ENCODE peak calls at places on chromosome 14, in eight cellular contexts. D is effector memory CD4-positive, alpha-beta T cell; R is body of pancreas; N is endodermal cell; J is kidney epithelial cell; W is stomach; E is brain microvascular endothelial cell; O is NT2/D1. C is an unnamed sample.

GRCh38 chr14:24337144-24337823 is 2.4 kb upstream of the ADCY4 start:
- DNase-seq in D (no peak), R (no peak), N (peak; percentile 38), J (no peak), W (no peak), E (no peak), O (no peak), C (no peak)

GRCh38 chr14:100905166-100905565 is 1.6 kb upstream of the RTL1 start:
- DNase-seq in D (no peak), R (no peak), N (peak; percentile 36), J (no peak), W (no peak), E (no peak), O (no peak), C (no peak)

GRCh38 chr14:87063181-87063580 is 929.8 kb downstream of the GALC start:
- DNase-seq in D (no peak), R (no peak), N (no peak), J (no peak), W (no peak), E (no peak), O (no peak), C (no peak)

GRCh38 chr14:95935228-95935822 is 58.7 kb downstream of the TUNAR start:
- DNase-seq in D (no peak), R (peak; percentile 27), N (peak; percentile 78), J (no peak), W (no peak), E (peak; percentile 9), O (no peak), C (no peak)

GRCh38 chr14:79728331-79728730 is 483.0 kb downstream of the DIO2 start:
- DNase-seq in D (no peak), R (no peak), N (no peak), J (no peak), W (no peak), E (no peak), O (no peak), C (no peak)

GRCh38 chr14:89881839-89882238 is 72.7 kb downstream of the EFCAB11 start:
- DNase-seq in D (no peak), R (no peak), N (no peak), J (no peak), W (no peak), E (no peak), O (no peak), C (no peak)

GRCh38 chr14:102493096-102493495 is 16.5 kb downstream of the ANKRD9 start:
- DNase-seq in D (no peak), R (no peak), N (peak; percentile 42), J (no peak), W (no peak), E (no peak), O (no peak), C (no peak)

GRCh38 chr14:82239205-82239604 is 705.6 kb upstream of the SEL1L start:
- DNase-seq in D (no peak), R (no peak), N (no peak), J (no peak), W (no peak), E (no peak), O (no peak), C (no peak)

GRCh38 chr14:75667099-75667498 is 6.1 kb downstream of the TTLL5 start:
- DNase-seq in D (no peak), R (no peak), N (no peak), J (no peak), W (no peak), E (no peak), O (no peak), C (no peak)

GRCh38 chr14:90757452-90757851 is 58.8 kb downstream of the TTC7B start:
- DNase-seq in D (no peak), R (no peak), N (no peak), J (no peak), W (peak; percentile 22), E (no peak), O (no peak), C (peak; percentile 3)

GRCh38 chr14:90661881-90662280 is 154.3 kb downstream of the TTC7B start:
- DNase-seq in D (no peak), R (no peak), N (no peak), J (no peak), W (no peak), E (no peak), O (no peak), C (no peak)

GRCh38 chr14:104731249-104731924 is 7.4 kb downstream of the ADSS1 start:
- DNase-seq in D (no peak), R (no peak), N (peak; percentile 87), J (no peak), W (no peak), E (no peak), O (no peak), C (no peak)

GRCh38 chr14:31672709-31673108 is 111.5 kb downstream of the NUBPL start:
- DNase-seq in D (no peak), R (no peak), N (no peak), J (no peak), W (no peak), E (no peak), O (no peak), C (no peak)

GRCh38 chr14:52069617-52070431 is 965 bp upstream of the NID2 start:
- DNase-seq in D (no peak), R (peak; percentile 22), N (no peak), J (no peak), W (no peak), E (no peak), O (no peak), C (no peak)

GRCh38 chr14:104342435-104343293 is 204.3 kb downstream of the KIF26A start:
- DNase-seq in D (no peak), R (no peak), N (peak; percentile 81), J (no peak), W (peak; percentile 21), E (no peak), O (no peak), C (no peak)

GRCh38 chr14:52067873-52068740 is 752 bp downstream of the NID2 start:
- DNase-seq in D (no peak), R (peak; percentile 48), N (peak; percentile 84), J (no peak), W (no peak), E (no peak), O (no peak), C (no peak)

GRCh38 chr14:67853207-67853606 is 33.6 kb downstream of the RAD51B start:
- DNase-seq in D (no peak), R (no peak), N (no peak), J (no peak), W (no peak), E (no peak), O (no peak), C (no peak)

GRCh38 chr14:32932921-32933622 is 5.6 kb upstream of the NPAS3 start:
- DNase-seq in D (no peak), R (peak; percentile 34), N (peak; percentile 90), J (no peak), W (no peak), E (no peak), O (peak; percentile 25), C (no peak)
- H3K4me3 ChIP-seq in D (no peak overlapping the region), R (no peak overlapping the region), N (peak overlapping the region; percentile 75), J (peak overlapping the region; percentile 31), W (peak overlapping the region; percentile 59), E (peak overlapping the region; percentile 48), O (peak overlapping the region; percentile 50), C (peak overlapping the region; percentile 18)

GRCh38 chr14:74083161-74083560 is 1.1 kb downstream of the ALDH6A1 start:
- DNase-seq in D (no peak), R (no peak), N (no peak), J (no peak), W (no peak), E (no peak), O (no peak), C (no peak)
- H3K4me3 ChIP-seq in D (no peak overlapping the region), R (no peak overlapping the region), N (peak overlapping the region; percentile 93), J (no peak overlapping the region), W (peak overlapping the region; percentile 85), E (no peak overlapping the region), O (peak overlapping the region; percentile 82), C (peak overlapping the region; percentile 64)

DNA sequence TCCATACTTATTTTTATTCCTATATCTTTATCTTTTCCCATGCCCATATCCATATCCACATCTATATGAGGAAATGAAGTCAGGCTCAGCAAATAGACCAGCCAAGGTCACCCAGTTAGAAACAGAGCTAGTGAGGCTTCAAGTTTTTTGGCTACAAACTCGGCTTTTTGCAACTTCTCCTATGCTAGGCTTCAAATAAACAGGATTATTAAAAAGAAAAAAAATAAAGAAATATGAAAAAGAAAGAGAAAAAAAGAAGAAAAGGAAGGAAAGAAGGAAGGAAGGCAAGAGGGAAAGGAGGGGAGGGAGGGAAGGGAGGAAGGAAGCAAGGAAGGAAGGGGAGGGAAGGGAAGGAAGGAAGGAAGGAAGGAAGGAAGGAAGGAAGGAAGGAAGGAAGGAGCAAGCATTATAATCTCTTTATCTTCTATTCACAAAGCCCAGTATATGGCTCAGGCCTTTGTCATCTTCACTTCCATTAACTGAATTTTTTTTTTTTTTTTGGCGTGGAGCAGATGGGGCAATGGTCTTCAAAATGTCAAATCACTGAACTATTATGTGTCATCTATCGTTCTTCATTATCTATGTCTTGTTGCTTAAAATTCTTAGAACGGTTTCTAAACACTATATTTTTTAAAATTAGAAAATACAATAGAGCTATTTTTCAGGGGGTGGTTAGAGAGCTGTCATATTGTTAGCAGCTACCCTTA is 418.2 kb downstream of the VRK1 start:
- DNase-seq in D (no peak), R (no peak), N (no peak), J (no peak), W (no peak), E (no peak), O (no peak), C (no peak)
- H3K4me3 ChIP-seq in D (no peak overlapping the region), R (no peak overlapping the region), N (no peak overlapping the region), J (no peak overlapping the region), W (no peak overlapping the region), E (no peak overlapping the region), O (no peak overlapping the region), C (no peak overlapping the region)

DNA sequence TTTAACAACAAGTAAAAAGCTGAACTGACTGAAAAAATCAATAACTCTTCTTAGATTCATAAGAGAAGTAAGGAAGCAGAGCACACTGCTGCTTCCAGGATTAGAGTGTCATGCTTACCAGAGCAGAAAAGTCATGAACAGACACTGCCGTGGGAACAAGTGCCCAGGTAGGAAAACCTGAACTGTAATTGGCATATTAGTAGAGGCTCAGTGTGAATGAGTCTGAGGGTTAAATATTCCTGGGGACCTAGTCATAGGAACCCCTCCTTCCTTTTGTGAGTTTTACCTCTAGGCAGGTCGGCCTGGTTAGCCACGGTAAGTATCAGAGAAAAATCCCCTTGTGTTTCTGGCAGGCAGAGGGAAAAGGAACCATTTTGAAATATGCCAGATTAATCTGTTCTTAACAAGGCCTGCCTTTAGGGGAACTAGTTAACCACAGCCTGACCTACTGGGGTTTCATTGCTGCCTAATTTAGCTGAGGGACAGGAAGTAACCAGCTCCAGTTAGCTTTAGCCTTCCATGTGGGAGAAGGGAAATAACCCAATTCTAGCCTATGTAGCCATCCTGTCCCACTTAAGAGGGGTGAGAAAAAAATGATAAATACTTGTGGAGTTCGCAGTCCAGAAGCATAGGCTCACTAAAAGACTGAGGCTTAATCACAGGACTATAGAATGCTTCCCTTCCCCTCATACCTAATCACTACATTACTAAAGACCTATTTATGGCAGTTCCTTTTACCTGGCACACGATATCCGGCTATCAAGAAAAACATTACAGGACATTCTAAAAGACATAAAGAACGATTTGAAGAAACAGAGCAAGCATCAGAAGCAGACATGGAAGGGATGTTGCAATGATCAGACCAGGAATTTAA is 22.6 kb downstream of the COX8C start:
- DNase-seq in D (no peak), R (no peak), N (no peak), J (peak; percentile 5), W (no peak), E (no peak), O (no peak), C (no peak)
- H3K4me3 ChIP-seq in D (no peak overlapping the region), R (no peak overlapping the region), N (no peak overlapping the region), J (no peak overlapping the region), W (no peak overlapping the region), E (no peak overlapping the region), O (no peak overlapping the region), C (no peak overlapping the region)

C was measured in prostate gland.